ENCODE peak calls at places on chromosome 4, in five cellular contexts. One of them, this sample, is unnamed.

GRCh38 chr4:40299704-40300336 is 35.3 kb upstream of the CHRNA9 start:
- DNase-seq in A549: peak
- DNase-seq in heart left ventricle: no peak
- DNase-seq in tibial artery: no peak
- DNase-seq in fibroblast of pulmonary artery: no peak
- DNase-seq in this sample: no peak

GRCh38 chr4:155164705-155165104 is 43.7 kb upstream of the NPY2R start:
- DNase-seq in A549: no peak
- DNase-seq in heart left ventricle: no peak
- DNase-seq in tibial artery: no peak
- DNase-seq in fibroblast of pulmonary artery: no peak
- DNase-seq in this sample: no peak

GRCh38 chr4:146481246-146481645 is 40.5 kb downstream of the SLC10A7 start:
- DNase-seq in A549: no peak
- DNase-seq in heart left ventricle: no peak
- DNase-seq in tibial artery: no peak
- DNase-seq in fibroblast of pulmonary artery: no peak
- DNase-seq in this sample: no peak

GRCh38 chr4:181176306-181176705 is 1066.9 kb upstream of the TENM3 start:
- DNase-seq in A549: no peak
- DNase-seq in heart left ventricle: no peak
- DNase-seq in tibial artery: no peak
- DNase-seq in fibroblast of pulmonary artery: no peak
- DNase-seq in this sample: no peak

GRCh38 chr4:134216436-134216835 is 14.8 kb upstream of the PABPC4L start:
- DNase-seq in A549: peak
- DNase-seq in heart left ventricle: no peak
- DNase-seq in tibial artery: no peak
- DNase-seq in fibroblast of pulmonary artery: peak
- DNase-seq in this sample: no peak

GRCh38 chr4:184932343-184932742 is 85.9 kb upstream of the HELT start:
- DNase-seq in A549: no peak
- DNase-seq in heart left ventricle: no peak
- DNase-seq in tibial artery: no peak
- DNase-seq in fibroblast of pulmonary artery: no peak
- DNase-seq in this sample: no peak

GRCh38 chr4:83128235-83128929 is 13.9 kb upstream of the PLAC8 start:
- DNase-seq in A549: peak
- DNase-seq in heart left ventricle: no peak
- DNase-seq in tibial artery: no peak
- DNase-seq in fibroblast of pulmonary artery: peak
- DNase-seq in this sample: no peak

GRCh38 chr4:105061136-105061696 is 85.5 kb upstream of the TET2 start:
- DNase-seq in A549: no peak
- DNase-seq in heart left ventricle: no peak
- DNase-seq in tibial artery: no peak
- DNase-seq in fibroblast of pulmonary artery: peak
- DNase-seq in this sample: no peak

GRCh38 chr4:77854431-77855111 is 8.1 kb upstream of the MRPL1 start:
- DNase-seq in A549: no peak
- DNase-seq in heart left ventricle: no peak
- DNase-seq in tibial artery: no peak
- DNase-seq in fibroblast of pulmonary artery: peak
- DNase-seq in this sample: no peak

GRCh38 chr4:72767903-72768817 is 199.1 kb upstream of the ADAMTS3 start:
- DNase-seq in A549: peak
- DNase-seq in heart left ventricle: no peak
- DNase-seq in tibial artery: no peak
- DNase-seq in fibroblast of pulmonary artery: peak
- DNase-seq in this sample: no peak

GRCh38 chr4:16418814-16419213 is 192.5 kb upstream of the TAPT1 start:
- DNase-seq in A549: peak
- DNase-seq in heart left ventricle: no peak
- DNase-seq in tibial artery: no peak
- DNase-seq in fibroblast of pulmonary artery: peak
- DNase-seq in this sample: no peak

GRCh38 chr4:54185380-54185779 is 43.7 kb upstream of the PDGFRA start:
- DNase-seq in A549: peak
- DNase-seq in heart left ventricle: no peak
- DNase-seq in tibial artery: no peak
- DNase-seq in fibroblast of pulmonary artery: no peak
- DNase-seq in this sample: no peak

GRCh38 chr4:186920486-186920885 is 196.8 kb upstream of the FAT1 start:
- DNase-seq in A549: no peak
- DNase-seq in heart left ventricle: no peak
- DNase-seq in tibial artery: no peak
- DNase-seq in fibroblast of pulmonary artery: peak
- DNase-seq in this sample: no peak

GRCh38 chr4:8556341-8557150 is 23.6 kb upstream of the GPR78 start:
- DNase-seq in A549: no peak
- DNase-seq in heart left ventricle: no peak
- DNase-seq in tibial artery: peak
- DNase-seq in fibroblast of pulmonary artery: peak
- DNase-seq in this sample: no peak

GRCh38 chr4:153939570-153939969 is 150.7 kb upstream of the SFRP2 start:
- DNase-seq in A549: no peak
- DNase-seq in heart left ventricle: no peak
- DNase-seq in tibial artery: no peak
- DNase-seq in fibroblast of pulmonary artery: no peak
- DNase-seq in this sample: no peak

GRCh38 chr4:112060212-112060611 is 85.0 kb upstream of the FAM241A start:
- DNase-seq in A549: peak
- DNase-seq in heart left ventricle: no peak
- DNase-seq in tibial artery: no peak
- DNase-seq in fibroblast of pulmonary artery: peak
- DNase-seq in this sample: no peak

GRCh38 chr4:157170321-157170720 is 50.2 kb upstream of the GRIA2 start:
- DNase-seq in A549: no peak
- DNase-seq in heart left ventricle: no peak
- DNase-seq in tibial artery: no peak
- DNase-seq in fibroblast of pulmonary artery: peak
- DNase-seq in this sample: no peak

GRCh38 chr4:124459922-124460301 is 252.6 kb downstream of the ANKRD50 start:
- DNase-seq in A549: no peak
- DNase-seq in heart left ventricle: no peak
- DNase-seq in tibial artery: no peak
- DNase-seq in fibroblast of pulmonary artery: peak
- DNase-seq in this sample: no peak
- H3K4me3 ChIP-seq in A549: no peak
- H3K4me3 ChIP-seq in heart left ventricle: no peak
- H3K4me3 ChIP-seq in tibial artery: no peak
- H3K4me3 ChIP-seq in fibroblast of pulmonary artery: no peak
- H3K4me3 ChIP-seq in this sample: no peak

GRCh38 chr4:85737254-85737653 is 262.3 kb downstream of the ARHGAP24 start:
- DNase-seq in A549: no peak
- DNase-seq in heart left ventricle: no peak
- DNase-seq in tibial artery: no peak
- DNase-seq in fibroblast of pulmonary artery: no peak
- DNase-seq in this sample: no peak

GRCh38 chr4:85732124-85732523 is 257.2 kb downstream of the ARHGAP24 start:
- DNase-seq in A549: no peak
- DNase-seq in heart left ventricle: no peak
- DNase-seq in tibial artery: no peak
- DNase-seq in fibroblast of pulmonary artery: no peak
- DNase-seq in this sample: no peak

GRCh38 chr4:85736576-85736975 is 261.6 kb downstream of the ARHGAP24 start:
- DNase-seq in A549: no peak
- DNase-seq in heart left ventricle: no peak
- DNase-seq in tibial artery: no peak
- DNase-seq in fibroblast of pulmonary artery: no peak
- DNase-seq in this sample: no peak

GRCh38 chr4:85734446-85734845 is 259.5 kb downstream of the ARHGAP24 start:
- DNase-seq in A549: no peak
- DNase-seq in heart left ventricle: no peak
- DNase-seq in tibial artery: no peak
- DNase-seq in fibroblast of pulmonary artery: no peak
- DNase-seq in this sample: no peak

DNA sequence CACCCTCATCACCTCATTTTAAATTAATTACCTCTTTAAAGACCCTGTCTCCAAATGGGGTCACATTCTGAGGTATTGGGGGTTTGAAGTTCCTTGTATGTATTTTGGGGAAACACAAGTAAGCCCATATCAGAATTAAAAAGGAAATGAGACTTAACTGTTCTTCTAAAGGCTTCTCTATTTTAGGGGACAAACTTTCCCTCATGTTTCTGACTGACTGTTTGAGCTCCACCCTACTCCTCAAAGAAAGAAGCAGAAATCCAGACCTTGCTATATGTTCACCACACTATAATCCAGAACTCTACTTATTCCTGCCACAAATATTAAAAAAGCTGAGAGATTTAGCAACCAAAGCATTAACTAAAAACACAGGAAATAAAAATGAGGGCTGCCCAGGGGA is 258.8 kb downstream of the ARHGAP24 start:
- DNase-seq in A549: no peak
- DNase-seq in heart left ventricle: no peak
- DNase-seq in tibial artery: no peak
- DNase-seq in fibroblast of pulmonary artery: no peak
- DNase-seq in this sample: no peak
- H3K4me3 ChIP-seq in A549: no peak
- H3K4me3 ChIP-seq in heart left ventricle: no peak
- H3K4me3 ChIP-seq in tibial artery: no peak
- H3K4me3 ChIP-seq in fibroblast of pulmonary artery: no peak
- H3K4me3 ChIP-seq in this sample: no peak

GRCh38 chr4:6804082-6804752 is 21.7 kb downstream of the KIAA0232 start:
- DNase-seq in A549: no peak
- DNase-seq in heart left ventricle: no peak
- DNase-seq in tibial artery: no peak
- DNase-seq in fibroblast of pulmonary artery: no peak
- DNase-seq in this sample: no peak
- H3K4me3 ChIP-seq in A549: no peak
- H3K4me3 ChIP-seq in heart left ventricle: no peak
- H3K4me3 ChIP-seq in tibial artery: no peak
- H3K4me3 ChIP-seq in fibroblast of pulmonary artery: no peak
- H3K4me3 ChIP-seq in this sample: no peak

GRCh38 chr4:152594981-152595916 is 59.4 kb upstream of the FBXW7 start:
- DNase-seq in A549: no peak
- DNase-seq in heart left ventricle: no peak
- DNase-seq in tibial artery: no peak
- DNase-seq in fibroblast of pulmonary artery: no peak
- DNase-seq in this sample: no peak

GRCh38 chr4:152588869-152589268 is 53.0 kb upstream of the FBXW7 start:
- DNase-seq in A549: no peak
- DNase-seq in heart left ventricle: no peak
- DNase-seq in tibial artery: no peak
- DNase-seq in fibroblast of pulmonary artery: no peak
- DNase-seq in this sample: no peak

GRCh38 chr4:152591876-152592275 is 56.0 kb upstream of the FBXW7 start:
- DNase-seq in A549: no peak
- DNase-seq in heart left ventricle: no peak
- DNase-seq in tibial artery: no peak
- DNase-seq in fibroblast of pulmonary artery: no peak
- DNase-seq in this sample: no peak

GRCh38 chr4:152590179-152591031 is 54.5 kb upstream of the FBXW7 start:
- DNase-seq in A549: no peak
- DNase-seq in heart left ventricle: no peak
- DNase-seq in tibial artery: no peak
- DNase-seq in fibroblast of pulmonary artery: peak
- DNase-seq in this sample: no peak

DNA sequence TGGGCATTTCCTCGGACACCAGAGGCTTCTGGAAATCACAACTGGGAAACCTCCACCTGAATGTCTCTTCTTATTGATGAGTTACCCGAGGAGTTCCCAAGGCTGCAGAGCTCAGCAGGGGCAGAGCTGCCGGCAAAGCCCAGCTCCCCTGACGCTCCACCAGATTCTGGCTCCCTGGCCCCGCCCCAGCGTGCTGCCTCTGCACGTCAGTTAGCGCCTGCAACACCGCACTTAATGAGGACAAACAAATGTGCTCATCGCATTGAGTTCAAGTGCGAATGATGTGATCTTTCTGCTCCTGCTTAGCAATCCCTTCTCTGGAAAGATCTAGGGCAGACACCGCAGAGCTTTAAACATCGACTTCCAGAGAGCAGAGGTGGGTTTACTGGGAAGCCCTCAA is 55.5 kb upstream of the FBXW7 start:
- DNase-seq in A549: no peak
- DNase-seq in heart left ventricle: peak
- DNase-seq in tibial artery: no peak
- DNase-seq in fibroblast of pulmonary artery: peak
- DNase-seq in this sample: peak
- H3K4me3 ChIP-seq in A549: no peak
- H3K4me3 ChIP-seq in heart left ventricle: peak
- H3K4me3 ChIP-seq in tibial artery: no peak
- H3K4me3 ChIP-seq in fibroblast of pulmonary artery: no peak
- H3K4me3 ChIP-seq in this sample: peak